ENCODE peak calls at places on chromosomes 12 and 14, in seven cellular contexts. W is heart left ventricle, R is tibial nerve, I is Panc1, D is AG04450, J is tibial artery, Q is sigmoid colon. M is an unnamed sample.

GRCh38 chr12:638948-639557 is 24.2 kb downstream of the NINJ2 start:
- DNase-seq in D (no peak), R (no peak), J (no peak), I (no peak), W (no peak), Q (no peak), M (no peak)

GRCh38 chr14:89827260-89827659 is 127.3 kb downstream of the EFCAB11 start:
- DNase-seq in I (no peak), Q (no peak), D (no peak), J (no peak), R (no peak), W (no peak), M (no peak)

GRCh38 chr12:52264435-52264825 is 10.0 kb upstream of the KRT86 start:
- DNase-seq in W (no peak), Q (peak; percentile 3), D (no peak), I (no peak), J (peak; percentile 20), R (no peak), M (no peak)

GRCh38 chr14:92677087-92677668 is 71.2 kb downstream of the LGMN start:
- DNase-seq in W (peak; percentile 14), I (no peak), D (no peak), Q (peak; percentile 62), R (no peak), J (no peak), M (no peak)

GRCh38 chr12:49972641-49973360 is at the start of gene AQP6:
- DNase-seq in Q (peak; percentile 60), I (no peak), R (no peak), W (no peak), J (peak; percentile 61), D (no peak), M (no peak)

GRCh38 chr12:28941248-28941647 is 207.8 kb upstream of the FAR2 start:
- DNase-seq in R (no peak), D (no peak), J (no peak), W (no peak), I (no peak), Q (no peak), M (no peak)

GRCh38 chr12:82121545-82121944 is 236.6 kb downstream of the CCDC59 start:
- DNase-seq in I (no peak), R (no peak), Q (no peak), W (no peak), D (no peak), J (no peak), M (no peak)

GRCh38 chr12:25994252-25994651 is 35.8 kb downstream of the RASSF8 start:
- DNase-seq in Q (no peak), D (peak; percentile 86), I (no peak), W (no peak), R (no peak), J (no peak), M (no peak)

GRCh38 chr12:131195796-131196195 is 242.1 kb downstream of the ADGRD1 start:
- DNase-seq in I (no peak), W (no peak), J (peak; percentile 49), R (no peak), D (no peak), Q (no peak), M (no peak)

GRCh38 chr12:106918746-106919145 is 37.0 kb upstream of the TMEM263 start:
- DNase-seq in J (no peak), D (no peak), Q (no peak), I (peak; percentile 17), W (no peak), R (no peak), M (no peak)

GRCh38 chr14:36510078-36510799 is 9.8 kb downstream of the NKX2-1 start:
- DNase-seq in D (no peak), Q (no peak), I (no peak), R (no peak), W (no peak), J (no peak), M (no peak)

GRCh38 chr12:77189463-77189862 is 124.1 kb upstream of the E2F7 start:
- DNase-seq in R (no peak), I (no peak), D (peak; percentile 59), J (no peak), W (no peak), Q (no peak), M (no peak)

GRCh38 chr14:77307099-77307496 is 13.6 kb downstream of the POMT2 start:
- DNase-seq in Q (no peak), J (no peak), W (no peak), D (no peak), R (no peak), I (no peak), M (no peak)

GRCh38 chr12:78096909-78097597 is 266.4 kb downstream of the NAV3 start:
- DNase-seq in R (no peak), W (no peak), J (no peak), D (peak; percentile 26), I (no peak), Q (no peak), M (no peak)

GRCh38 chr14:35687335-35687939 is 121.7 kb downstream of the RALGAPA1 start:
- DNase-seq in I (peak; percentile 17), Q (no peak), R (no peak), J (no peak), D (peak; percentile 27), W (no peak), M (no peak)

GRCh38 chr12:130715996-130716917 is at the start of gene RIMBP2:
- DNase-seq in Q (peak; percentile 43), R (no peak), J (no peak), D (no peak), W (peak; percentile 45), I (no peak), M (no peak)

GRCh38 chr14:68283378-68284123 is 464.0 kb downstream of the RAD51B start:
- DNase-seq in J (no peak), I (no peak), W (peak; percentile 69), R (no peak), Q (no peak), D (no peak), M (no peak)

GRCh38 chr12:94245984-94246383 is 97.6 kb downstream of the PLXNC1 start:
- DNase-seq in I (no peak), W (no peak), Q (no peak), D (no peak), J (no peak), R (no peak), M (no peak)

GRCh38 chr12:69687390-69687789 is 11.7 kb downstream of the BEST3 start:
- DNase-seq in J (no peak), D (no peak), R (no peak), I (no peak), W (no peak), Q (no peak), M (no peak)

GRCh38 chr12:101491325-101491724 is 16.2 kb downstream of the SPIC start:
- DNase-seq in R (no peak), J (no peak), I (no peak), W (no peak), D (no peak), Q (no peak), M (no peak)

GRCh38 chr12:101485015-101485414 is 9.9 kb downstream of the SPIC start:
- DNase-seq in J (no peak), D (no peak), Q (no peak), I (no peak), W (no peak), R (no peak), M (no peak)

DNA sequence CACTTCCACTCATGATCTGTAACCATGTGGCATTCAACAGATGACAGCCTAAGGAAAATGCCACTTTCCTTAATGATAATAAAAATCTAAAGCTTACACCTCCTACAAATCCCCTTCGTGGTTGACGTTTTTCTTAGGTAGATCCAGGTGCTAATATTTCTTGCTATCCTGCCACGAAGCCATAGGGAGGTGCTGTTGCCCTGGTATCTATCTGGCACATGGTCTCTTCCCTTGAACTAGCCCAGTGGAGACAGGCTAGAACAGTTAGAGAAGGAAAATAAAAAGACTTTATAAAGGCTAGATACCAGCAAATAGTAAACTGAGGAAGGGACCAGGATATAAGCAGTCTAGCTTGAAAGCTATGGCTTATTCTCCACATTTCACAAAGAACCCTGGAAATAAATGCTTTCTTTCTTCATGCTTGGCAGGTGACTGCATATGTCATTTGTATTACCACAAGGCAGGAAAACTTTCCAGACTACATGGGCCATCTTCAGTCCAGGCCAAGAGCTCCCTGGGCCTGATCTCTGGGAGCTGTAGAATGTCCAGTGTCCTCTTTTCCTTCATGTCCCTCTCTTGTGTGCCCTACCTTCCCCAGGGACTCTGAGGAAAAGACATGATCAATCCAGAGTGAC is 15.3 kb downstream of the SPIC start:
- DNase-seq in R (no peak), Q (no peak), W (no peak), J (no peak), D (no peak), I (no peak), M (no peak)
- TF ChIP-seq CTCF in R (no peak), Q (peak; percentile 26), W (peak; percentile 49), J (no peak), D (no peak), I (peak; percentile 68), M (no peak)

GRCh38 chr14:100531591-100532121 is 55.6 kb downstream of the BEGAIN start:
- DNase-seq in R (no peak), J (no peak), I (no peak), D (no peak), W (peak; percentile 42), Q (peak; percentile 57), M (no peak)
- H3K27ac ChIP-seq in R (no peak overlapping the region), J (no peak overlapping the region), I (peak overlapping the region; percentile 44), D (no peak overlapping the region), W (no peak overlapping the region), Q (no peak overlapping the region), M (no peak overlapping the region)

DNA sequence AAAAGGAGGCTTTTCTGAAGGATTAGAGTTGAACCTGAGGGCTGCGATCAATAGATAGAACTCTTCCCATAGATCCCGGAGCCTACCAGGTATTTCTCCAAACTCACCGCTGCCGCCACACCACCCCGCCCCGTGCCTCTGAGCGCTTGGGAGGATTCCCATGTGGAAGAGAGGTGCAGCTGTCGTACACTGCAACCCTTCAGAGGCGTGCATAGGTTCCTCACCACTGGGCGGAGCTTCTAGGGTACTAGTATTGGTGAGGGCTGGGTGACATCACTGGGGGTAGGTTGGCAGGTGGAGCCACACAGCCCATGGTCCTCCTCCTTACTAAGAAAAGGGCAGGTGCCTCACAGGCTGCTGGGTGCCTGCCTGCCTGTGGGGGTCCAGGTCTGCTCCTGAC is 127.0 kb downstream of the TSPAN9 start:
- DNase-seq in I (no peak), R (no peak), W (no peak), Q (no peak), D (no peak), J (no peak), M (no peak)
- TF ChIP-seq CTCF in I (no peak), R (no peak), W (no peak), Q (no peak), D (no peak), J (no peak), M (no peak)

GRCh38 chr12:91632042-91632786 is 449.6 kb upstream of the DCN start:
- DNase-seq in D (no peak), Q (no peak), I (no peak), W (no peak), R (no peak), J (no peak), M (no peak)

GRCh38 chr12:91630906-91631305 is 448.3 kb upstream of the DCN start:
- DNase-seq in D (no peak), J (no peak), Q (no peak), W (no peak), I (no peak), R (peak; percentile 17), M (no peak)

GRCh38 chr12:91628656-91629055 is 446.0 kb upstream of the DCN start:
- DNase-seq in W (no peak), I (no peak), Q (no peak), D (no peak), J (no peak), R (no peak), M (no peak)

GRCh38 chr12:91629440-91629839 is 446.8 kb upstream of the DCN start:
- DNase-seq in W (no peak), Q (no peak), J (no peak), D (no peak), I (no peak), R (no peak), M (no peak)

GRCh38 chr12:91630118-91630517 is 447.5 kb upstream of the DCN start:
- DNase-seq in D (no peak), Q (no peak), W (no peak), J (no peak), R (no peak), I (no peak), M (no peak)
- H3K27ac ChIP-seq in D (no peak overlapping the region), Q (no peak overlapping the region), W (no peak overlapping the region), J (no peak overlapping the region), R (no peak overlapping the region), I (no peak overlapping the region), M (no peak overlapping the region)

M was measured in thoracic aorta.